ENCODE peak calls at places on chromosomes 2 and 18, in eight cellular contexts. O is head of caudate nucleus, W is cardiac septum, B is nephron progenitor cell, Y is HEK293T, N is ELF-1, J is HCEC 1CT, H is left cardiac atrium. X is an unnamed sample.

GRCh38 chr2:26982102-26982742 is 11.8 kb downstream of the MAPRE3 start:
- DNase-seq in O (peak), W (no peak), B (no peak), Y (peak), N (peak), J (peak), H (peak), X (peak)

GRCh38 chr18:61772293-61772848 is 120.4 kb downstream of the RNF152 start:
- DNase-seq in O (no peak), W (no peak), B (no peak), Y (no peak), N (no peak), J (no peak), H (no peak), X (no peak)

GRCh38 chr18:79935925-79936324 is 15.5 kb downstream of the SLC66A2 start:
- DNase-seq in O (no peak), W (peak), B (no peak), Y (no peak), N (no peak), J (no peak), H (no peak), X (no peak)

GRCh38 chr2:101007415-101008345 is 5.6 kb downstream of the RPL31 start:
- DNase-seq in O (peak), W (no peak), B (no peak), Y (no peak), N (peak), J (no peak), H (no peak), X (no peak)

GRCh38 chr2:60549250-60550150 is 4.0 kb downstream of the BCL11A start:
- DNase-seq in O (peak), W (no peak), B (peak), Y (no peak), N (peak), J (no peak), H (no peak), X (peak)

GRCh38 chr18:500556-501405 is at the start of gene COLEC12:
- DNase-seq in O (peak), W (no peak), B (peak), Y (peak), N (no peak), J (no peak), H (peak), X (no peak)

GRCh38 chr2:75621228-75621627 is 25.4 kb upstream of the MRPL19 start:
- DNase-seq in O (no peak), W (no peak), B (no peak), Y (no peak), N (no peak), J (no peak), H (no peak), X (no peak)

GRCh38 chr2:217101972-217102371 is 242.1 kb upstream of the TNP1 start:
- DNase-seq in O (no peak), W (no peak), B (no peak), Y (no peak), N (no peak), J (no peak), H (no peak), X (no peak)